ENCODE peak calls at places on chromosomes 13 and 19, in seven cellular contexts. One of them, this sample, is unnamed.

GRCh38 chr13:91313103-91313502 is 34.4 kb upstream of the MIR17HG start:
- DNase-seq in IMR-90: peak; percentile 1
- DNase-seq in H9: no peak
- DNase-seq in psoas muscle: no peak
- DNase-seq in suprapubic skin: no peak
- DNase-seq in aorta: no peak
- DNase-seq in cardiac muscle cell: peak; percentile 29
- DNase-seq in this sample: no peak

GRCh38 chr13:34124912-34125311 is 307.0 kb downstream of the RFC3 start:
- DNase-seq in IMR-90: no peak
- DNase-seq in H9: no peak
- DNase-seq in psoas muscle: no peak
- DNase-seq in suprapubic skin: no peak
- DNase-seq in aorta: no peak
- DNase-seq in cardiac muscle cell: no peak
- DNase-seq in this sample: no peak

GRCh38 chr19:17775245-17775927 is 19.6 kb upstream of the B3GNT3 start:
- DNase-seq in IMR-90: peak; percentile 19
- DNase-seq in H9: peak; percentile 78
- DNase-seq in psoas muscle: no peak
- DNase-seq in suprapubic skin: no peak
- DNase-seq in aorta: no peak
- DNase-seq in cardiac muscle cell: peak; percentile 56
- DNase-seq in this sample: no peak

GRCh38 chr13:32720026-32720425 is 133.8 kb downstream of the PDS5B start:
- DNase-seq in IMR-90: peak; percentile 48
- DNase-seq in H9: no peak
- DNase-seq in psoas muscle: no peak
- DNase-seq in suprapubic skin: no peak
- DNase-seq in aorta: no peak
- DNase-seq in cardiac muscle cell: no peak
- DNase-seq in this sample: no peak

GRCh38 chr19:53927745-53928144 is 18.7 kb downstream of the CACNG7 start:
- DNase-seq in IMR-90: peak; percentile 64
- DNase-seq in H9: peak; percentile 88
- DNase-seq in psoas muscle: no peak
- DNase-seq in suprapubic skin: no peak
- DNase-seq in aorta: no peak
- DNase-seq in cardiac muscle cell: peak; percentile 91
- DNase-seq in this sample: peak; percentile 48

GRCh38 chr19:11435833-11436313 is 438 bp downstream of the PRKCSH start:
- DNase-seq in IMR-90: peak; percentile 31
- DNase-seq in H9: no peak
- DNase-seq in psoas muscle: no peak
- DNase-seq in suprapubic skin: no peak
- DNase-seq in aorta: no peak
- DNase-seq in cardiac muscle cell: peak; percentile 27
- DNase-seq in this sample: no peak

GRCh38 chr13:112222971-112223370 is 153.2 kb upstream of the SPACA7 start:
- DNase-seq in IMR-90: no peak
- DNase-seq in H9: no peak
- DNase-seq in psoas muscle: no peak
- DNase-seq in suprapubic skin: no peak
- DNase-seq in aorta: no peak
- DNase-seq in cardiac muscle cell: no peak
- DNase-seq in this sample: no peak

GRCh38 chr19:50465986-50466771 is 10.1 kb upstream of the EMC10 start:
- DNase-seq in IMR-90: no peak
- DNase-seq in H9: peak; percentile 89
- DNase-seq in psoas muscle: peak; percentile 87
- DNase-seq in suprapubic skin: no peak
- DNase-seq in aorta: no peak
- DNase-seq in cardiac muscle cell: peak; percentile 66
- DNase-seq in this sample: no peak

GRCh38 chr13:80469105-80469840 is 128.3 kb upstream of the SPRY2 start:
- DNase-seq in IMR-90: no peak
- DNase-seq in H9: no peak
- DNase-seq in psoas muscle: no peak
- DNase-seq in suprapubic skin: no peak
- DNase-seq in aorta: no peak
- DNase-seq in cardiac muscle cell: no peak
- DNase-seq in this sample: no peak

GRCh38 chr13:26257049-26257448 is 3.1 kb downstream of the CDK8 start:
- DNase-seq in IMR-90: no peak
- DNase-seq in H9: no peak
- DNase-seq in psoas muscle: no peak
- DNase-seq in suprapubic skin: no peak
- DNase-seq in aorta: no peak
- DNase-seq in cardiac muscle cell: no peak
- DNase-seq in this sample: no peak

GRCh38 chr13:26253787-26254582 is at the start of gene CDK8:
- DNase-seq in IMR-90: peak; percentile 87
- DNase-seq in H9: peak; percentile 89
- DNase-seq in psoas muscle: peak; percentile 97
- DNase-seq in suprapubic skin: peak; percentile 91
- DNase-seq in aorta: peak; percentile 97
- DNase-seq in cardiac muscle cell: peak; percentile 90
- DNase-seq in this sample: peak; percentile 92

GRCh38 chr13:26255717-26256277 is 1.9 kb downstream of the CDK8 start:
- DNase-seq in IMR-90: peak; percentile 4
- DNase-seq in H9: no peak
- DNase-seq in psoas muscle: no peak
- DNase-seq in suprapubic skin: no peak
- DNase-seq in aorta: no peak
- DNase-seq in cardiac muscle cell: peak; percentile 13
- DNase-seq in this sample: no peak

GRCh38 chr13:26254583-26255102 is 714 bp downstream of the CDK8 start:
- DNase-seq in IMR-90: peak; percentile 31
- DNase-seq in H9: peak; percentile 48
- DNase-seq in psoas muscle: peak; percentile 75
- DNase-seq in suprapubic skin: peak; percentile 87
- DNase-seq in aorta: peak; percentile 84
- DNase-seq in cardiac muscle cell: peak; percentile 69
- DNase-seq in this sample: peak; percentile 54

DNA sequence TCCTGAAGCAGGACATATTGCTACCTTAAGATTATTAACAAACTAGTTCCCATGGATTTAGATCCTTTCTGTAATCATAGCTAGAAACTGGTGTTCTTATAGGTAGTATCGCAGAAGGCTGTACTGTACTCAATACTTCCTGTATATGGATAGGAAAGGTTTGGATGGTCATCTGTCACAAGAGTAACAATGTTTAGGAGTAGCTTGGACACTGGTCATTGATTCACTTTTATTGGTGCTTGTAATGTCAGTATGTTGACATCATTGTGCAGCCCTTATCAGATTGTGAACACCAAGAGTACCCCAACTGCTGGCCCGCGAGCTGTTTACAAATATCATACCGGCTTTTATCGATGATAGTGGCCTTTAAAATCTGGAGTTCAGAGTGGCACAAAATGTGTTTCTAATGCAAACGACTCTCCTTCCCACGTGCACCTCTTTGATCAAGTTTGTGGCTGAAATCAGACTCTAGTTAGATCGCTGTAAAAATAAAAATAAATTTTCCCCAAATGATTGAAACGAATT is 605 bp upstream of the CDK8 start:
- DNase-seq in IMR-90: no peak
- DNase-seq in H9: no peak
- DNase-seq in psoas muscle: no peak
- DNase-seq in suprapubic skin: no peak
- DNase-seq in aorta: no peak
- DNase-seq in cardiac muscle cell: no peak
- DNase-seq in this sample: no peak
- H3K27ac ChIP-seq in IMR-90: no peak overlapping the region
- H3K27ac ChIP-seq in H9: no peak overlapping the region
- H3K27ac ChIP-seq in psoas muscle: peak overlapping the region; percentile 93
- H3K27ac ChIP-seq in suprapubic skin: peak overlapping the region; percentile 93
- H3K27ac ChIP-seq in aorta: no peak overlapping the region
- H3K27ac ChIP-seq in cardiac muscle cell: peak overlapping the region; percentile 99
- H3K27ac ChIP-seq in this sample: peak overlapping the region; percentile 98

GRCh38 chr19:29305268-29305667 is 92.3 kb upstream of the UQCRFS1 start:
- DNase-seq in IMR-90: no peak
- DNase-seq in H9: no peak
- DNase-seq in psoas muscle: no peak
- DNase-seq in suprapubic skin: no peak
- DNase-seq in aorta: no peak
- DNase-seq in cardiac muscle cell: no peak
- DNase-seq in this sample: no peak

GRCh38 chr19:29299416-29300380 is 86.7 kb upstream of the UQCRFS1 start:
- DNase-seq in IMR-90: no peak
- DNase-seq in H9: no peak
- DNase-seq in psoas muscle: no peak
- DNase-seq in suprapubic skin: peak; percentile 71
- DNase-seq in aorta: peak; percentile 44
- DNase-seq in cardiac muscle cell: no peak
- DNase-seq in this sample: no peak

GRCh38 chr19:29302002-29302928 is 89.3 kb upstream of the UQCRFS1 start:
- DNase-seq in IMR-90: no peak
- DNase-seq in H9: no peak
- DNase-seq in psoas muscle: no peak
- DNase-seq in suprapubic skin: peak; percentile 37
- DNase-seq in aorta: peak; percentile 14
- DNase-seq in cardiac muscle cell: no peak
- DNase-seq in this sample: no peak

GRCh38 chr19:29303035-29303706 is 90.2 kb upstream of the UQCRFS1 start:
- DNase-seq in IMR-90: no peak
- DNase-seq in H9: no peak
- DNase-seq in psoas muscle: no peak
- DNase-seq in suprapubic skin: peak; percentile 28
- DNase-seq in aorta: peak; percentile 44
- DNase-seq in cardiac muscle cell: no peak
- DNase-seq in this sample: no peak

DNA sequence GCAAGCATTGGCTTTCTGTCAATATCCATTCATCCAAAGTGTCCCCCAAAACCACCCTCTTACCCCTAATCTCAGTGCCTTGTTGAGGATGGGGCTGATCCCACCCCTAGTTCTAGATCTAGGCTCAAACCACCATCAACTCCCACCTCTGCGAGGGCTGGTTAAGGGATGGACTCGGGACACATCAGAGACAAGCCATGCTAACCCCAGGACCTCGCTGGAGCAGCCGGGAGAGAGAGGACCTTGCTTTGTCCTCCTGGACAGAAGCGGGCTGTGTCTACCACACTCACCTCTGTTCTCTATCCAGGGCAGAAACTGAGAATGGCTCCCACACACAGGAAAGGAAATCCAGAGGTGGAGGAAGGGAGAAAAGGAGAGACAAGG is 90.7 kb upstream of the UQCRFS1 start:
- DNase-seq in IMR-90: no peak
- DNase-seq in H9: no peak
- DNase-seq in psoas muscle: no peak
- DNase-seq in suprapubic skin: peak; percentile 45
- DNase-seq in aorta: peak; percentile 37
- DNase-seq in cardiac muscle cell: no peak
- DNase-seq in this sample: no peak
- H3K27ac ChIP-seq in IMR-90: no peak overlapping the region
- H3K27ac ChIP-seq in H9: no peak overlapping the region
- H3K27ac ChIP-seq in psoas muscle: no peak overlapping the region
- H3K27ac ChIP-seq in suprapubic skin: no peak overlapping the region
- H3K27ac ChIP-seq in aorta: no peak overlapping the region
- H3K27ac ChIP-seq in cardiac muscle cell: no peak overlapping the region
- H3K27ac ChIP-seq in this sample: no peak overlapping the region

DNA sequence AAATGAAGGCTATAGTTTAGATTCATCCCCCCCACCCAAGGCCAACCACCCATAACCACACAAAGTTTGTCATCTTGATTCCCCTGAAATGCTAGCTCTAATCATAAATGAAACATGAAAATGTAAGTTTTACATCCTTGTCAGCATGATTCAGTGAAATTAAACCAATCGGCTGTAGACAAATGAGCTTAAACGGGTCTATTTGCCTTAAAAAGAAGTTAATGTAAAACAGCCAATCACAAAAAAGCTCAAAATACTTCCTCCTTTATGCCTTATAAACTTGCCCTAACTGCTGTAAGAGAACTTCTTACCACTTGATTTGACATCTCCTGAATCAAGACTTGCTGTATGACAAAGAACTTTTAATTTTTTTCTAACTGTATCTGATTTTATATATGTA is 34.5 kb upstream of the MRI1 start:
- DNase-seq in IMR-90: peak; percentile 61
- DNase-seq in H9: no peak
- DNase-seq in psoas muscle: no peak
- DNase-seq in suprapubic skin: no peak
- DNase-seq in aorta: no peak
- DNase-seq in cardiac muscle cell: no peak
- DNase-seq in this sample: no peak
- H3K27ac ChIP-seq in IMR-90: peak overlapping the region; percentile 10
- H3K27ac ChIP-seq in H9: no peak overlapping the region
- H3K27ac ChIP-seq in psoas muscle: no peak overlapping the region
- H3K27ac ChIP-seq in suprapubic skin: peak overlapping the region; percentile 34
- H3K27ac ChIP-seq in aorta: peak overlapping the region; percentile 67
- H3K27ac ChIP-seq in cardiac muscle cell: no peak overlapping the region
- H3K27ac ChIP-seq in this sample: no peak overlapping the region

GRCh38 chr19:46469541-46470185 is 1.7 kb downstream of the PNMA8A start:
- DNase-seq in IMR-90: no peak
- DNase-seq in H9: no peak
- DNase-seq in psoas muscle: no peak
- DNase-seq in suprapubic skin: no peak
- DNase-seq in aorta: peak; percentile 68
- DNase-seq in cardiac muscle cell: no peak
- DNase-seq in this sample: no peak

GRCh38 chr19:46471778-46472543 is 598 bp upstream of the PNMA8A start:
- DNase-seq in IMR-90: no peak
- DNase-seq in H9: no peak
- DNase-seq in psoas muscle: no peak
- DNase-seq in suprapubic skin: no peak
- DNase-seq in aorta: peak; percentile 3
- DNase-seq in cardiac muscle cell: no peak
- DNase-seq in this sample: no peak

GRCh38 chr19:46472592-46472991 is 1.2 kb upstream of the PNMA8A start:
- DNase-seq in IMR-90: no peak
- DNase-seq in H9: no peak
- DNase-seq in psoas muscle: no peak
- DNase-seq in suprapubic skin: no peak
- DNase-seq in aorta: no peak
- DNase-seq in cardiac muscle cell: no peak
- DNase-seq in this sample: no peak

GRCh38 chr19:46470376-46470775 is 987 bp downstream of the PNMA8A start:
- DNase-seq in IMR-90: no peak
- DNase-seq in H9: no peak
- DNase-seq in psoas muscle: no peak
- DNase-seq in suprapubic skin: no peak
- DNase-seq in aorta: peak; percentile 55
- DNase-seq in cardiac muscle cell: no peak
- DNase-seq in this sample: no peak

GRCh38 chr19:46471116-46471733 is at the start of gene PNMA8A:
- DNase-seq in IMR-90: peak; percentile 57
- DNase-seq in H9: peak; percentile 95
- DNase-seq in psoas muscle: peak; percentile 79
- DNase-seq in suprapubic skin: no peak
- DNase-seq in aorta: peak; percentile 96
- DNase-seq in cardiac muscle cell: peak; percentile 95
- DNase-seq in this sample: peak; percentile 65
- H3K27ac ChIP-seq in IMR-90: no peak within 1 kb of the TSS
- H3K27ac ChIP-seq in H9: no peak within 1 kb of the TSS
- H3K27ac ChIP-seq in psoas muscle: peak within 1 kb of the TSS; percentile 6
- H3K27ac ChIP-seq in suprapubic skin: no peak within 1 kb of the TSS
- H3K27ac ChIP-seq in aorta: peak within 1 kb of the TSS; percentile 71
- H3K27ac ChIP-seq in cardiac muscle cell: peak within 1 kb of the TSS; percentile 93
- H3K27ac ChIP-seq in this sample: peak within 1 kb of the TSS; percentile 79

GRCh38 chr19:52189745-52190678 is at the start of gene PPP2R1A:
- DNase-seq in IMR-90: peak; percentile 100
- DNase-seq in H9: peak; percentile 100
- DNase-seq in psoas muscle: peak; percentile 100
- DNase-seq in suprapubic skin: peak; percentile 100
- DNase-seq in aorta: peak; percentile 99
- DNase-seq in cardiac muscle cell: peak; percentile 100
- DNase-seq in this sample: peak; percentile 98
- H3K27ac ChIP-seq in IMR-90: peak within 1 kb of the TSS; percentile 98
- H3K27ac ChIP-seq in H9: peak within 1 kb of the TSS; percentile 38
- H3K27ac ChIP-seq in psoas muscle: peak within 1 kb of the TSS; percentile 98
- H3K27ac ChIP-seq in suprapubic skin: peak within 1 kb of the TSS; percentile 99
- H3K27ac ChIP-seq in aorta: peak within 1 kb of the TSS; percentile 93
- H3K27ac ChIP-seq in cardiac muscle cell: peak within 1 kb of the TSS; percentile 97
- H3K27ac ChIP-seq in this sample: peak within 1 kb of the TSS; percentile 99

GRCh38 chr19:2457394-2458037 is 757 bp upstream of the LMNB2 start:
- DNase-seq in IMR-90: no peak
- DNase-seq in H9: no peak
- DNase-seq in psoas muscle: no peak
- DNase-seq in suprapubic skin: no peak
- DNase-seq in aorta: no peak
- DNase-seq in cardiac muscle cell: no peak
- DNase-seq in this sample: no peak
- H3K27ac ChIP-seq in IMR-90: peak overlapping the region; percentile 84
- H3K27ac ChIP-seq in H9: no peak overlapping the region
- H3K27ac ChIP-seq in psoas muscle: peak overlapping the region; percentile 81
- H3K27ac ChIP-seq in suprapubic skin: peak overlapping the region; percentile 68
- H3K27ac ChIP-seq in aorta: no peak overlapping the region
- H3K27ac ChIP-seq in cardiac muscle cell: peak overlapping the region; percentile 81
- H3K27ac ChIP-seq in this sample: peak overlapping the region; percentile 75

This sample was measured in heart right ventricle.